ENCODE peak calls at places on chromosomes 1 and 21, in four cellular contexts. Z, P, N and U are unnamed samples.

GRCh38 chr1:32334864-32335618 is 992 bp downstream of the MARCKSL1 start:
- DNase-seq in Z (peak), N (no peak), P (no peak), U (peak)

GRCh38 chr1:246583448-246584185 is 17.4 kb downstream of the CNST start:
- DNase-seq in N (no peak), Z (no peak), P (peak), U (no peak)

GRCh38 chr21:32334980-32335471 is 36.4 kb downstream of the MRAP start:
- DNase-seq in Z (no peak), P (no peak), N (no peak), U (no peak)

GRCh38 chr1:159009704-159010361 is at the start of gene IFI16:
- DNase-seq in N (peak), Z (no peak), P (no peak), U (peak)

GRCh38 chr1:77156214-77156613 is 63.0 kb downstream of the PIGK start:
- DNase-seq in P (no peak), N (no peak), Z (no peak), U (no peak)

GRCh38 chr1:114021665-114022099 is 42.4 kb downstream of the OLFML3 start:
- DNase-seq in N (no peak), P (peak), Z (no peak), U (no peak)

GRCh38 chr1:246828818-246829217 is 102.9 kb downstream of the AHCTF1 start:
- DNase-seq in P (no peak), N (no peak), Z (no peak), U (no peak)

GRCh38 chr1:244989813-244990212 is 125.5 kb upstream of the HNRNPU start:
- DNase-seq in P (no peak), N (no peak), Z (no peak), U (peak)

GRCh38 chr1:234768569-234769283 is 158.7 kb upstream of the IRF2BP2 start:
- DNase-seq in P (peak), N (no peak), Z (no peak), U (no peak)

GRCh38 chr1:53082826-53083225 is 20.8 kb downstream of the PODN start:
- DNase-seq in N (no peak), P (no peak), Z (no peak), U (no peak)

GRCh38 chr1:43331688-43332087 is 5.9 kb upstream of the MPL start:
- DNase-seq in N (no peak), Z (no peak), P (no peak), U (no peak)

GRCh38 chr1:48853006-48853405 is 76.3 kb upstream of the BEND5 start:
- DNase-seq in N (no peak), Z (no peak), P (no peak), U (peak)

GRCh38 chr21:31196724-31197123 is 147.3 kb downstream of the TIAM1 start:
- DNase-seq in N (no peak), Z (no peak), P (no peak), U (no peak)

GRCh38 chr1:116785006-116785405 is 30.8 kb downstream of the CD2 start:
- DNase-seq in Z (no peak), N (no peak), P (no peak), U (no peak)

GRCh38 chr1:193310569-193310968 is 124.2 kb upstream of the B3GALT2 start:
- DNase-seq in Z (no peak), P (peak), N (no peak), U (no peak)

GRCh38 chr1:89627596-89627962 is 5.3 kb upstream of the LRRC8C start:
- DNase-seq in P (peak), N (no peak), Z (no peak), U (no peak)

GRCh38 chr1:209641216-209642181 is 10.7 kb downstream of the LAMB3 start:
- DNase-seq in N (no peak), Z (no peak), P (no peak), U (no peak)

GRCh38 chr1:6092211-6092610 is 46.5 kb downstream of the KCNAB2 start:
- DNase-seq in N (no peak), P (no peak), Z (no peak), U (no peak)

GRCh38 chr1:108670131-108670773 is 9.4 kb upstream of the HENMT1 start:
- DNase-seq in Z (no peak), P (no peak), N (no peak), U (no peak)
- TF ChIP-seq CHD4 in Z (no peak), P (no peak), N (no peak), U (no peak)

GRCh38 chr1:2810899-2811525 is 9.5 kb upstream of the TTC34 start:
- DNase-seq in P (peak), N (no peak), Z (no peak), U (no peak)

GRCh38 chr1:2810281-2810680 is 8.8 kb upstream of the TTC34 start:
- DNase-seq in Z (no peak), N (no peak), P (no peak), U (no peak)

GRCh38 chr1:2808831-2809605 is 7.5 kb upstream of the TTC34 start:
- DNase-seq in Z (no peak), N (no peak), P (no peak), U (no peak)

GRCh38 chr1:2808386-2808705 is 6.9 kb upstream of the TTC34 start:
- DNase-seq in Z (no peak), P (no peak), N (no peak), U (no peak)

GRCh38 chr1:2809656-2810055 is 8.2 kb upstream of the TTC34 start:
- DNase-seq in N (no peak), P (no peak), Z (no peak), U (no peak)
- TF ChIP-seq CHD4 in N (no peak), P (no peak), Z (no peak), U (no peak)

GRCh38 chr1:84719477-84720274 is 29.4 kb upstream of the SSX2IP start:
- DNase-seq in N (no peak), Z (no peak), P (peak), U (no peak)

GRCh38 chr1:84724128-84724860 is 34.0 kb upstream of the SSX2IP start:
- DNase-seq in Z (peak), N (no peak), P (peak), U (peak)

GRCh38 chr1:84720275-84720780 is 30.1 kb upstream of the SSX2IP start:
- DNase-seq in N (peak), Z (no peak), P (peak), U (no peak)

GRCh38 chr1:84722794-84723193 is 32.5 kb upstream of the SSX2IP start:
- DNase-seq in N (no peak), Z (no peak), P (no peak), U (no peak)

GRCh38 chr1:84721152-84721551 is 30.9 kb upstream of the SSX2IP start:
- DNase-seq in P (peak), N (no peak), Z (peak), U (no peak)
- TF ChIP-seq CHD4 in P (no peak), N (no peak), Z (no peak), U (no peak)

DNA sequence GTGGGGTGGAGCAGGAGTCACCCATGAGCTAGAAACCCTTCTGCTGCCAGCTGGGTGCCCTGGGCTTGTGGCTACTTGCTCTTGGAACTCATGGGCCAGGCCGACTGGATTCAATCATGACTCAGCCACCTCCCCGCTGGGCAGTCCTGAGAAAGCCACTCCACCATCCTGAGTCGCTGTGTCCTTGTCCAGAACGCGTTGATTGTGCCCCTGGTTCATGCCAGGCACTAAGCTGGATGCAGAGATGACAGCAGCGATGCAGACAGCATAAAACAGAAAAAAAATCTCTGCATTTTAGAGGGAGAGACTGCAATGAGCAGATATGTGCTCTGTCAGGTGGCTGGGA is 10.6 kb downstream of the PADI1 start:
- DNase-seq in P (no peak), Z (no peak), N (no peak), U (no peak)
- TF ChIP-seq CHD4 in P (no peak), Z (no peak), N (no peak), U (no peak)

DNA sequence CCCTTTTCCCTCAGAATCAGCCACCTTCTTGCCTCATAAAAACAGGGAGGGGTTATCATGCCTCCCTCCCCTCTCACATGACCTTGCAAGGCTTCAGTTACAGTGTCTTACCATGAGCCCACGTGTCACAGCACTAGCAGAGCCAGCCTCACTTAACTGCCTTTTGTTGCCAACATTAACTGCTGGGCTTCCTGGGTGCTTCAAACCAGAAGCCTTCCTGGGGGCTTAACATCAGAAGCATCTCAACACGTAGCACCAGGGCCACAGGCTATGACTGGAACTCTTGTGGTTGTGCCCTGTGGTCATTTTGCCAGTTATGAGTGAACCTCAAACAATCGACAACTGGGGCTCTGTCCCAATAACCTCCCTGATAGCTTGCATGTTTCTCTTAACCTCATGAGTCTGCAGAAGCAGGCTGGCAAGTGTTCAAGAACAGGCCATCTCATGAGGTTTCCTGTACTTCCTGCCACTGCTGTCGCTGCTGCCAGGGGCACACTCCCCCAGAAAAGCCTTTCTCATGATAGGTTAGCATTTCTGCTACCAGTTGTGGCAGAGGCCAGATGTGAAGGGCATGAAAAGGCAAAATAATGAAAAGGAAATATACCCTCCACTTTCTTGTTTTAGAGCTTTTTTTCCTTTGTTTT is 132.2 kb downstream of the GLUL start:
- DNase-seq in P (no peak), Z (peak), N (peak), U (no peak)
- TF ChIP-seq CHD4 in P (no peak), Z (no peak), N (no peak), U (no peak)

DNA sequence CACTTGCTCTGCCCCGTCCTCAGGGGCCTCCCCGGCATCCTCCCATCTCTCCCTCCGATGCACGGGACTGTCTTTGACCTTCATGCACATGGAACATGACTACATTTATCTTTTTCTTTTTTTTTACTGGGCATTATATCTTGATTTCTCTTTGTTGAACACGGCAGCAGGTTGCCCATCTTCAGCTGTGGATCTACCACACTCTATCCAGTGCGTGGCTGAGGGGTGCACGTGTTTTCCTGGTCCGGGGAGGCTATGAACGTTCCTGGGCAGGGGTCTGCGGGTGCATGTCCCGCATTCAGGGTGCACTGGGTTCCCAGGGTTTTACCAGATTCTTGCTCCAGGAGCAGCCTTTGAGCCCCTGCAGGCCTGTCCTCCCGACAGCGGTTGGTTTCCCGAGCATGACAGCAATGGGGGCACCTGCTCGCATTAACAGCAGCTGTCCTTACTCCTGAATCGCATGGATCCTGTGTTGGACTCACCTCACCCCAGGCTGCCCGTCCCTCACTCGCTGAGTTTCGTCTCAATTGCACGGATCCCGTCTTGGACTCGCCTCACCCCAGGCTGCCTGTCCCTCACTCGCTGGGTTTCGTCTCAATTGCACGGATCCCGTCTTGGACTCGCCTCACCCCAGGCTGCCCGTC is 7.4 kb downstream of the POFUT2 start:
- DNase-seq in P (no peak), Z (no peak), N (no peak), U (no peak)
- TF ChIP-seq CHD4 in P (no peak), Z (no peak), N (no peak), U (no peak)

GRCh38 chr1:55951291-55951690 is 628.1 kb downstream of the PLPP3 start:
- DNase-seq in P (no peak), N (no peak), Z (no peak), U (no peak)
- TF ChIP-seq CHD4 in P (no peak), N (no peak), Z (no peak), U (no peak)

DNA sequence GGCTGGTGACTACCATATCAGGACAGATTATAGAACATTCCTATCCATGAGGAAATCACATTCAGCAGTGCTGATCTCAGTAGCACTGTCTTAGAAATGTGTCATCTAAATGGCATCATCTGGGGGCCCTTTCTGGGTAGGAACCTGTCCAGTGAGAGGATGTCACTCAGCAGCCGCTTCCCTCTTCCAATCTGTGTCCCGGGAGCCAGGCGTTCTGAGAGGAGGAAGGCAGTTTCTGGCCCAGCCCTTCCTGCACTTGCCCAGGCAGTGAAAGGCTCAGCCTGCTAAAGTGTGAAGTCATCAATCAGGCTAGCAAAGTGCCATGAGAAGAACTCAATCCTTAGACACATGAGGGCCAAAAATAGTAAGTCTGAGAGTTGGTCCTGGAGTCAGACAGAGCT is 25.6 kb downstream of the RAB4A start:
- DNase-seq in N (no peak), Z (no peak), P (no peak), U (no peak)
- TF ChIP-seq CHD4 in N (no peak), Z (no peak), P (no peak), U (no peak)

DNA sequence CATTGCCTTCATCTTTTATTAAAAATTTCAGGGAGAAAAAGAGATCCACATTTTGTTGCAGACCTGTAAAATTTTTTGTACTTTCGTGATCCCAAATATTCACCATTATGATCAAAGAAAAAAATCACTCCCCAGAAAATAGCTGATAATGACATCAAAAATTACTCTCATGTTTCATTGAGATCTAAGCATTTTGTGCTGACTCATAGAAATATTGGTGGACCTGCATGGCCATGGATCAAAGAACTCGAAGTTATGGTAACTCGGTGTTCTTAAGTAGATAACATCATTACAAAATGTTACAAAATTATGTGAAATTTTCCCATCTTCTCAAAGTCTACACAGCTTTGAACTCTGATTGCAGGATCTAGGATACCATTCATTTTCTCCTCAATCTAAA is 135.8 kb downstream of the PTGER3 start:
- DNase-seq in N (no peak), P (no peak), Z (no peak), U (no peak)
- TF ChIP-seq CHD4 in N (no peak), P (no peak), Z (no peak), U (no peak)

GRCh38 chr1:99986656-99987225 is 16.9 kb downstream of the SLC35A3 start:
- DNase-seq in P (peak), N (no peak), Z (no peak), U (no peak)
- TF ChIP-seq CHD4 in P (no peak), N (no peak), Z (no peak), U (no peak)